ENCODE peak calls at places on chromosomes 1 and 21, in nine cellular contexts. One of them, this sample, is unnamed.

GRCh38 chr1:198123146-198123545 is 33.7 kb upstream of the NEK7 start:
- DNase-seq in psoas muscle: no peak
- DNase-seq in foreskin fibroblast: peak; percentile 80
- DNase-seq in suprapubic skin: no peak
- DNase-seq in SK-N-SH: no peak
- DNase-seq in AG04450: no peak
- DNase-seq in cardiac muscle cell: peak; percentile 90
- DNase-seq in left ventricle myocardium inferior: no peak
- DNase-seq in endothelial cell of umbilical vein: peak; percentile 77
- DNase-seq in this sample: no peak

GRCh38 chr1:33927721-33928120 is 63.8 kb downstream of the HMGB4 start:
- DNase-seq in psoas muscle: no peak
- DNase-seq in foreskin fibroblast: no peak
- DNase-seq in suprapubic skin: no peak
- DNase-seq in SK-N-SH: no peak
- DNase-seq in AG04450: peak; percentile 10
- DNase-seq in cardiac muscle cell: no peak
- DNase-seq in left ventricle myocardium inferior: no peak
- DNase-seq in endothelial cell of umbilical vein: no peak
- DNase-seq in this sample: no peak

GRCh38 chr1:151318975-151319374 is 8.2 kb downstream of the PI4KB start:
- DNase-seq in psoas muscle: no peak
- DNase-seq in foreskin fibroblast: no peak
- DNase-seq in suprapubic skin: no peak
- DNase-seq in SK-N-SH: no peak
- DNase-seq in AG04450: no peak
- DNase-seq in cardiac muscle cell: no peak
- DNase-seq in left ventricle myocardium inferior: no peak
- DNase-seq in endothelial cell of umbilical vein: no peak
- DNase-seq in this sample: no peak

GRCh38 chr1:233518344-233518743 is 95.6 kb upstream of the KCNK1 start:
- DNase-seq in psoas muscle: no peak
- DNase-seq in foreskin fibroblast: no peak
- DNase-seq in suprapubic skin: no peak
- DNase-seq in SK-N-SH: peak; percentile 39
- DNase-seq in AG04450: no peak
- DNase-seq in cardiac muscle cell: peak; percentile 11
- DNase-seq in left ventricle myocardium inferior: no peak
- DNase-seq in endothelial cell of umbilical vein: no peak
- DNase-seq in this sample: no peak

GRCh38 chr1:60813051-60813450 is 269.3 kb upstream of the NFIA start:
- DNase-seq in psoas muscle: no peak
- DNase-seq in foreskin fibroblast: peak; percentile 38
- DNase-seq in suprapubic skin: no peak
- DNase-seq in SK-N-SH: no peak
- DNase-seq in AG04450: no peak
- DNase-seq in cardiac muscle cell: peak; percentile 21
- DNase-seq in left ventricle myocardium inferior: no peak
- DNase-seq in endothelial cell of umbilical vein: no peak
- DNase-seq in this sample: no peak

GRCh38 chr1:23483327-23484252 is at the start of gene ASAP3:
- DNase-seq in psoas muscle: peak; percentile 79
- DNase-seq in foreskin fibroblast: peak; percentile 58
- DNase-seq in suprapubic skin: peak; percentile 82
- DNase-seq in SK-N-SH: peak; percentile 59
- DNase-seq in AG04450: no peak
- DNase-seq in cardiac muscle cell: peak; percentile 76
- DNase-seq in left ventricle myocardium inferior: peak; percentile 60
- DNase-seq in endothelial cell of umbilical vein: peak; percentile 28
- DNase-seq in this sample: no peak

GRCh38 chr1:20416706-20417105 is 69.3 kb downstream of the CAMK2N1 start:
- DNase-seq in psoas muscle: no peak
- DNase-seq in foreskin fibroblast: peak; percentile 45
- DNase-seq in suprapubic skin: no peak
- DNase-seq in SK-N-SH: no peak
- DNase-seq in AG04450: no peak
- DNase-seq in cardiac muscle cell: no peak
- DNase-seq in left ventricle myocardium inferior: no peak
- DNase-seq in endothelial cell of umbilical vein: no peak
- DNase-seq in this sample: no peak

GRCh38 chr1:41322101-41322661 is 39.1 kb upstream of the FOXO6 start:
- DNase-seq in psoas muscle: no peak
- DNase-seq in foreskin fibroblast: no peak
- DNase-seq in suprapubic skin: no peak
- DNase-seq in SK-N-SH: no peak
- DNase-seq in AG04450: no peak
- DNase-seq in cardiac muscle cell: no peak
- DNase-seq in left ventricle myocardium inferior: no peak
- DNase-seq in endothelial cell of umbilical vein: no peak
- DNase-seq in this sample: no peak

GRCh38 chr1:35174225-35174540 is 18.8 kb downstream of the SFPQ start:
- DNase-seq in psoas muscle: no peak
- DNase-seq in foreskin fibroblast: no peak
- DNase-seq in suprapubic skin: no peak
- DNase-seq in SK-N-SH: no peak
- DNase-seq in AG04450: no peak
- DNase-seq in cardiac muscle cell: no peak
- DNase-seq in left ventricle myocardium inferior: no peak
- DNase-seq in endothelial cell of umbilical vein: no peak
- DNase-seq in this sample: no peak

GRCh38 chr1:236039736-236040670 is 24.9 kb downstream of the NID1 start:
- DNase-seq in psoas muscle: no peak
- DNase-seq in foreskin fibroblast: peak; percentile 51
- DNase-seq in suprapubic skin: no peak
- DNase-seq in SK-N-SH: no peak
- DNase-seq in AG04450: peak; percentile 63
- DNase-seq in cardiac muscle cell: peak; percentile 60
- DNase-seq in left ventricle myocardium inferior: peak; percentile 49
- DNase-seq in endothelial cell of umbilical vein: no peak
- DNase-seq in this sample: no peak

GRCh38 chr1:214665606-214666110 is 62.7 kb downstream of the CENPF start:
- DNase-seq in psoas muscle: no peak
- DNase-seq in foreskin fibroblast: no peak
- DNase-seq in suprapubic skin: no peak
- DNase-seq in SK-N-SH: no peak
- DNase-seq in AG04450: no peak
- DNase-seq in cardiac muscle cell: no peak
- DNase-seq in left ventricle myocardium inferior: no peak
- DNase-seq in endothelial cell of umbilical vein: no peak
- DNase-seq in this sample: no peak

GRCh38 chr1:194280463-194280862 is 1094.0 kb upstream of the B3GALT2 start:
- DNase-seq in psoas muscle: no peak
- DNase-seq in foreskin fibroblast: no peak
- DNase-seq in suprapubic skin: no peak
- DNase-seq in SK-N-SH: no peak
- DNase-seq in AG04450: no peak
- DNase-seq in cardiac muscle cell: no peak
- DNase-seq in left ventricle myocardium inferior: no peak
- DNase-seq in endothelial cell of umbilical vein: no peak
- DNase-seq in this sample: no peak

GRCh38 chr1:87968259-87968955 is 639.7 kb downstream of the LMO4 start:
- DNase-seq in psoas muscle: peak; percentile 53
- DNase-seq in foreskin fibroblast: peak; percentile 50
- DNase-seq in suprapubic skin: no peak
- DNase-seq in SK-N-SH: no peak
- DNase-seq in AG04450: no peak
- DNase-seq in cardiac muscle cell: peak; percentile 91
- DNase-seq in left ventricle myocardium inferior: peak; percentile 41
- DNase-seq in endothelial cell of umbilical vein: peak; percentile 96
- DNase-seq in this sample: no peak

GRCh38 chr21:43361493-43362296 is 65.2 kb downstream of the SIK1 start:
- DNase-seq in psoas muscle: peak; percentile 80
- DNase-seq in foreskin fibroblast: peak; percentile 78
- DNase-seq in suprapubic skin: no peak
- DNase-seq in SK-N-SH: no peak
- DNase-seq in AG04450: peak; percentile 26
- DNase-seq in cardiac muscle cell: peak; percentile 62
- DNase-seq in left ventricle myocardium inferior: peak; percentile 72
- DNase-seq in endothelial cell of umbilical vein: peak; percentile 16
- DNase-seq in this sample: no peak

GRCh38 chr1:21931171-21932093 is 5.7 kb downstream of the HSPG2 start:
- DNase-seq in psoas muscle: peak; percentile 83
- DNase-seq in foreskin fibroblast: peak; percentile 94
- DNase-seq in suprapubic skin: peak; percentile 94
- DNase-seq in SK-N-SH: no peak
- DNase-seq in AG04450: peak; percentile 70
- DNase-seq in cardiac muscle cell: peak; percentile 93
- DNase-seq in left ventricle myocardium inferior: peak; percentile 78
- DNase-seq in endothelial cell of umbilical vein: peak; percentile 70
- DNase-seq in this sample: no peak

DNA sequence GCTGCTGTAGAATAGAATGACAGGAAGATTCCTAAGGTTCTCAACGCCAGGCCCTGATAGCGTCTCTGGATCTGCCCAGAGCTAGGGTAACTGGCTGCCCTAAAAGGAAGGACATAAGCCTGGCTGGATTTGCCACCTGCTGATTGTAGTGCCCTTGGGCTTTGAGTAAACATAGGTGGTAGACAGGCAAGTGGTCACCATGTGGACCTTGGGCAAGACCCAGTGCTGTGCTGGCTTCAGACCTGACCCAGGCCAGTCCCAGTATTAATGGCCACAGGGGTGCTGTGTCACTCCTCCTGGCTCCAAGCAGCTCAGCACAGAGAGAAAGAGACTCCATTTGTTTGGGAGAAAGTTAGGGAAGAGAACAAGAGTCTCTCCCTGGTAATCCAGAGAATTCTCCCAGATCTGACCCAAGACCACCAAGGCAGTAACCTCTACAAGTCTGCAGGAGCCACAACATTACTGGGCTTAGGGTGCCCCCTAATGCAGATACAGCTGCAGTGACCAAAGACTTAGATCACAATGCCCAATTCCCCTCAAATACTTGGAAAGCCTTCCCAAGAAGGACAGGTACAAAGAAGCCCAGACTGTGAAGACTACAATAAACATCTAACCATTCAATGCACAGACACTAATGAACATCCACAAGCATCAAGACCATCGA is 44.5 kb downstream of the PHTF1 start:
- DNase-seq in psoas muscle: no peak
- DNase-seq in foreskin fibroblast: no peak
- DNase-seq in suprapubic skin: no peak
- DNase-seq in SK-N-SH: no peak
- DNase-seq in AG04450: no peak
- DNase-seq in cardiac muscle cell: no peak
- DNase-seq in left ventricle myocardium inferior: no peak
- DNase-seq in endothelial cell of umbilical vein: no peak
- DNase-seq in this sample: no peak
- TF ChIP-seq CTCF in psoas muscle: no peak
- TF ChIP-seq CTCF in foreskin fibroblast: no peak
- TF ChIP-seq CTCF in suprapubic skin: no peak
- TF ChIP-seq CTCF in SK-N-SH: no peak
- TF ChIP-seq CTCF in AG04450: no peak
- TF ChIP-seq CTCF in cardiac muscle cell: no peak
- TF ChIP-seq CTCF in left ventricle myocardium inferior: no peak
- TF ChIP-seq CTCF in endothelial cell of umbilical vein: no peak
- TF ChIP-seq CTCF in this sample: no peak

DNA sequence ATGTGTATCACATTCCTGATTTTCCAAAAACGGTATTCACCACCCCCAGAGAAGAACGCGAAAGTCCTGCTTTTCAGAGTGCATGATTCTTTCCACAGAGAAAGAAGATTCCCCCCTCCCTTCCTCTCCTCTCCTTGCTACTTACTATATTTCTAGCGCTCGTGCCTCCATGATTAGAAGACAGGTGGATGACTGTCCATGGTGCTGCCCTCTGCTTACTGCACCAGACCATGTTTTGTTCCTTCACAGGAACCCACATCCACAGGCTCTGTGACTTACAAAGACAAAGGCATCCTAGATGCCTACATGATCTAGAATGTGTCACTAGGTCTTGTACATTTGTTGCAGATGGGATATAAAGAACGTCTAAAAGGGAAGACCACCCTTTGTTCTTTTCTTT is 49.1 kb upstream of the ZNF648 start:
- DNase-seq in psoas muscle: no peak
- DNase-seq in foreskin fibroblast: no peak
- DNase-seq in suprapubic skin: no peak
- DNase-seq in SK-N-SH: no peak
- DNase-seq in AG04450: no peak
- DNase-seq in cardiac muscle cell: no peak
- DNase-seq in left ventricle myocardium inferior: no peak
- DNase-seq in endothelial cell of umbilical vein: no peak
- DNase-seq in this sample: no peak
- TF ChIP-seq CTCF in psoas muscle: no peak
- TF ChIP-seq CTCF in foreskin fibroblast: no peak
- TF ChIP-seq CTCF in suprapubic skin: no peak
- TF ChIP-seq CTCF in SK-N-SH: no peak
- TF ChIP-seq CTCF in AG04450: no peak
- TF ChIP-seq CTCF in cardiac muscle cell: no peak
- TF ChIP-seq CTCF in left ventricle myocardium inferior: no peak
- TF ChIP-seq CTCF in endothelial cell of umbilical vein: no peak
- TF ChIP-seq CTCF in this sample: peak; percentile 16

DNA sequence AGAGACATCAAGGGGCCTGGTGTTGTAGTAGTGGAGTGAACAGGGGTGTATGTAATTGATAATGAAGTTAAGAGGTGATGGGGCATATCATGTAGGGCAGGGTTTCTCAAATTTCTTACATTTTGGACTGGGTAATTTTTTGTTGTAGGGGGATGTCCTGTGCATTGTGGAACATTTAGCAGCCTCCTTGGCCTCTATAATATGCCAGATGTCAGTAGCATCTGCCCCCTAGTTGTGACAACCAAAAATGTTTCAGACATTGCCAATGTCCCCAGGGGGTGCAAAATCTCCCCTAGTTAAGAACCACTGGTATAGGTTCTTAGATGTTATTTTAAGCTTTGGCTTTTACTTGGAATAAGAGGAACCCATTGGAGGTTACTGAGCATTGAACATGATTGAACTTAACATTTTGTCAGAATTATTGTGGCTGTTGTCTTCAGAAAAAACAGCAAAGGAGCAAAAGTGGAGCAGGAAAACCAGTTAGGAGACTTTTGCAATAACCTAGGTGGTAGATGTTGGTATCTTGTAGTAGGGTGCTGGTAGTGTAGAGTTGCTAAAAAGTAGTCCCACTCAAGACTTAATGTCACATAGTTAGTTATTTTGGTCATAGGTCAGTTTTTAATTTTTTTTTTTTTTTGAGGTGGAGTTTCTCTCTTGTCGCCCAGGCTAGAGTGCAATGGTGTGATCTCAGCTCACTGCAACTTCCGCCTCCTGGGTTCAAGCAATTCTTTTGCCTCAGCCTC is 6.2 kb downstream of the ZNF326 start:
- DNase-seq in psoas muscle: no peak
- DNase-seq in foreskin fibroblast: no peak
- DNase-seq in suprapubic skin: no peak
- DNase-seq in SK-N-SH: no peak
- DNase-seq in AG04450: no peak
- DNase-seq in cardiac muscle cell: no peak
- DNase-seq in left ventricle myocardium inferior: no peak
- DNase-seq in endothelial cell of umbilical vein: no peak
- DNase-seq in this sample: no peak
- TF ChIP-seq CTCF in psoas muscle: no peak
- TF ChIP-seq CTCF in foreskin fibroblast: no peak
- TF ChIP-seq CTCF in suprapubic skin: no peak
- TF ChIP-seq CTCF in SK-N-SH: no peak
- TF ChIP-seq CTCF in AG04450: no peak
- TF ChIP-seq CTCF in cardiac muscle cell: no peak
- TF ChIP-seq CTCF in left ventricle myocardium inferior: no peak
- TF ChIP-seq CTCF in endothelial cell of umbilical vein: no peak
- TF ChIP-seq CTCF in this sample: peak; percentile 16

DNA sequence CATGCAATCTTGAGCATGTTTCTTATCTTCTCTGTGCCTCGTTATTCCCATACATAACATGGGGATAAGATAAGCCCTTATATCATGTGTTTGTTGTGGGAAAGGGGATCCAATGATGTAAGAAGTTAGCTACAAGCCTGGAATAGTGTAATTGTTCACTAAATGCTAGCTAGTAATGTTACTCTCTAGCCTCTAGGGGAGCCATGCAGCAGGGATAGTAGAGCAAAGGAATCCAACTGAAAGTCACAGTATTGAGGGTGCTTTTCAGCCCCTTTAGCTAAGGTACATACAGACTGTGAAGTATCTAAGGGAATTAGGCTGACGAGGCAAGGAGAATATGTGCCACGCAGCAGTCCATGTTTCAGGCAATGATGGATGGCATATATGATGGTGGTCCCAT is 46.9 kb downstream of the IL23R start:
- DNase-seq in psoas muscle: no peak
- DNase-seq in foreskin fibroblast: peak; percentile 46
- DNase-seq in suprapubic skin: no peak
- DNase-seq in SK-N-SH: peak; percentile 28
- DNase-seq in AG04450: no peak
- DNase-seq in cardiac muscle cell: peak; percentile 30
- DNase-seq in left ventricle myocardium inferior: no peak
- DNase-seq in endothelial cell of umbilical vein: peak; percentile 14
- DNase-seq in this sample: no peak
- TF ChIP-seq CTCF in psoas muscle: peak; percentile 33
- TF ChIP-seq CTCF in foreskin fibroblast: peak; percentile 63
- TF ChIP-seq CTCF in suprapubic skin: peak; percentile 42
- TF ChIP-seq CTCF in SK-N-SH: peak; percentile 65
- TF ChIP-seq CTCF in AG04450: peak; percentile 73
- TF ChIP-seq CTCF in cardiac muscle cell: peak; percentile 70
- TF ChIP-seq CTCF in left ventricle myocardium inferior: peak; percentile 56
- TF ChIP-seq CTCF in endothelial cell of umbilical vein: peak; percentile 51
- TF ChIP-seq CTCF in this sample: peak; percentile 75